ENCODE peak calls at places on chromosomes 11 and 22, in seven cellular contexts. N is prostate gland, I is astrocyte of the spinal cord, T is tibial nerve, G is pancreas, B is fibroblast of pulmonary artery, J is psoas muscle. V is an unnamed sample.

GRCh38 chr11:107018902-107019493 is 722 bp upstream of the GUCY1A2 start:
- DNase-seq in N (peak; percentile 61), I (peak; percentile 84), T (peak; percentile 13), G (peak; percentile 65), B (peak; percentile 80), J (peak; percentile 56), V (peak; percentile 75)

GRCh38 chr11:131668867-131669780 is 298.7 kb downstream of the NTM start:
- DNase-seq in N (no peak), I (peak; percentile 26), T (no peak), G (no peak), B (peak; percentile 44), J (no peak), V (peak; percentile 62)

GRCh38 chr22:44341431-44342346 is 28.9 kb upstream of the SHISAL1 start:
- DNase-seq in N (peak; percentile 26), I (peak; percentile 37), T (no peak), G (no peak), B (peak; percentile 60), J (no peak), V (peak; percentile 71)

GRCh38 chr11:117426297-117426685 is 98.6 kb downstream of the CEP164 start:
- DNase-seq in N (peak; percentile 35), I (peak; percentile 37), T (peak; percentile 42), G (peak; percentile 48), B (peak; percentile 59), J (peak; percentile 79), V (peak; percentile 60)

GRCh38 chr22:43381693-43382092 is 30.1 kb upstream of the MPPED1 start:
- DNase-seq in N (no peak), I (no peak), T (no peak), G (no peak), B (no peak), J (no peak), V (no peak)

GRCh38 chr11:115660072-115660805 is 156.0 kb upstream of the CADM1 start:
- DNase-seq in N (no peak), I (no peak), T (no peak), G (no peak), B (no peak), J (no peak), V (no peak)

GRCh38 chr11:113730887-113731726 is 25.0 kb upstream of the TMPRSS5 start:
- DNase-seq in N (peak; percentile 45), I (peak; percentile 77), T (no peak), G (peak; percentile 25), B (peak; percentile 72), J (no peak), V (peak; percentile 76)

GRCh38 chr11:62542111-62542745 is 4.4 kb downstream of the AHNAK start:
- DNase-seq in N (no peak), I (no peak), T (no peak), G (no peak), B (no peak), J (no peak), V (no peak)

GRCh38 chr11:117663826-117664225 is 133.2 kb downstream of the DSCAML1 start:
- DNase-seq in N (no peak), I (no peak), T (no peak), G (no peak), B (no peak), J (peak; percentile 29), V (no peak)

GRCh38 chr11:37107415-37107814 is 509.4 kb upstream of the RAG2 start:
- DNase-seq in N (no peak), I (no peak), T (no peak), G (no peak), B (no peak), J (no peak), V (no peak)
- TF ChIP-seq CTCF in N (peak; percentile 32), I (no peak), T (no peak), G (no peak), B (peak; percentile 19), J (no peak), V (peak; percentile 10)

GRCh38 chr11:75665126-75665525 is 3.7 kb downstream of the MAP6 start:
- DNase-seq in N (no peak), I (no peak), T (no peak), G (no peak), B (no peak), J (no peak), V (no peak)
- H3K4me3 ChIP-seq in N (no peak overlapping the region), I (no peak overlapping the region), T (no peak overlapping the region), G (no peak overlapping the region), B (no peak overlapping the region), J (no peak overlapping the region), V (no peak overlapping the region)

GRCh38 chr11:13463779-13464290 is 813 bp upstream of the BTBD10 start:
- DNase-seq in N (no peak), I (no peak), T (no peak), G (no peak), B (no peak), J (no peak), V (peak; percentile 11)

GRCh38 chr11:13468750-13469149 is 5.7 kb upstream of the BTBD10 start:
- DNase-seq in N (no peak), I (no peak), T (no peak), G (no peak), B (no peak), J (no peak), V (no peak)

GRCh38 chr11:13462928-13463778 is at the start of gene BTBD10:
- DNase-seq in N (peak; percentile 93), I (peak; percentile 96), T (peak; percentile 89), G (peak; percentile 92), B (peak; percentile 94), J (peak; percentile 96), V (peak; percentile 95)

GRCh38 chr11:13462311-13462927 is 603 bp downstream of the BTBD10 start:
- DNase-seq in N (peak; percentile 69), I (peak; percentile 23), T (peak; percentile 24), G (peak; percentile 48), B (peak; percentile 28), J (peak; percentile 78), V (peak; percentile 13)

GRCh38 chr11:13465909-13466371 is 2.9 kb upstream of the BTBD10 start:
- DNase-seq in N (no peak), I (peak; percentile 52), T (no peak), G (no peak), B (peak; percentile 71), J (no peak), V (peak; percentile 68)
- TF ChIP-seq CTCF in N (peak; percentile 25), I (peak; percentile 63), T (peak; percentile 67), G (no peak), B (peak; percentile 63), J (peak; percentile 62), V (peak; percentile 56)

DNA sequence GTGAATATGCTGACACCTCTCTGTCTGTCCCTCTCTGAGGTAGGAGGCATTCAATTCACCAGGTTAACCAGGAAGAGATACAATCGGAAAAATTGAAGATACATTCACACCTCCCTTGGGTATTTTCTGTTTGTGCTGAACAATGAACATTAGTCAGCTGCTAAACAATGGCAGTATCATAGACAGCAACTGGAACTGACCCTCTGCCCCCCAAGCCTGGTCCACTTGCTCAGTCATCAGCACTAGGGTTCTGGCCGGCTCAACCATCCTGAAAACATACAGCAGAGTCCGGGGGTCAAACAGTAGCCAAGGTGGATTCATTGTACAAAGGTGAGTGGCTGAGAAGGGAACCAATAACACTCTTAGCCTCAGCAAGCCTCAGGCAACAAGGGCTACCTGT is 4.0 kb downstream of the NECTIN1 start:
- DNase-seq in N (no peak), I (no peak), T (no peak), G (no peak), B (no peak), J (no peak), V (no peak)
- H3K4me3 ChIP-seq in N (no peak overlapping the region), I (no peak overlapping the region), T (no peak overlapping the region), G (no peak overlapping the region), B (no peak overlapping the region), J (no peak overlapping the region), V (no peak overlapping the region)

GRCh38 chr22:37253164-37253660 is 9.1 kb upstream of the RAC2 start:
- DNase-seq in N (no peak), I (no peak), T (no peak), G (no peak), B (no peak), J (no peak), V (no peak)
- TF ChIP-seq CTCF in N (no peak), I (peak; percentile 8), T (no peak), G (no peak), B (peak; percentile 36), J (no peak), V (no peak)

GRCh38 chr22:37243402-37244113 is 511 bp downstream of the RAC2 start:
- DNase-seq in N (no peak), I (no peak), T (no peak), G (no peak), B (no peak), J (no peak), V (no peak)
- H3K4me3 ChIP-seq in N (peak overlapping the region; percentile 13), I (peak overlapping the region; percentile 39), T (peak overlapping the region; percentile 33), G (no peak overlapping the region), B (peak overlapping the region; percentile 74), J (peak overlapping the region; percentile 45), V (peak overlapping the region; percentile 58)

GRCh38 chr11:27705873-27706820 is 5.9 kb upstream of the BDNF start:
- DNase-seq in N (no peak), I (no peak), T (no peak), G (no peak), B (peak; percentile 52), J (no peak), V (peak; percentile 47)
- TF ChIP-seq CTCF in N (peak; percentile 35), I (peak; percentile 75), T (peak; percentile 46), G (peak; percentile 30), B (peak; percentile 67), J (peak; percentile 39), V (peak; percentile 74)

GRCh38 chr22:21938071-21938822 is 14.4 kb downstream of the PPM1F start:
- DNase-seq in N (peak; percentile 89), I (peak; percentile 91), T (peak; percentile 87), G (peak; percentile 92), B (peak; percentile 96), J (peak; percentile 98), V (peak; percentile 95)

GRCh38 chr22:21940521-21940920 is 12.1 kb downstream of the PPM1F start:
- DNase-seq in N (no peak), I (no peak), T (no peak), G (no peak), B (no peak), J (no peak), V (no peak)

GRCh38 chr22:21937821-21938070 is 14.9 kb downstream of the PPM1F start:
- DNase-seq in N (no peak), I (no peak), T (no peak), G (no peak), B (no peak), J (no peak), V (no peak)

GRCh38 chr22:21939392-21940319 is 13.0 kb downstream of the PPM1F start:
- DNase-seq in N (no peak), I (no peak), T (no peak), G (no peak), B (no peak), J (no peak), V (no peak)

GRCh38 chr22:21938906-21939305 is 13.7 kb downstream of the PPM1F start:
- DNase-seq in N (no peak), I (no peak), T (no peak), G (no peak), B (no peak), J (no peak), V (no peak)
- H3K4me3 ChIP-seq in N (no peak overlapping the region), I (no peak overlapping the region), T (peak overlapping the region; percentile 64), G (no peak overlapping the region), B (peak overlapping the region; percentile 60), J (peak overlapping the region; percentile 59), V (no peak overlapping the region)

DNA sequence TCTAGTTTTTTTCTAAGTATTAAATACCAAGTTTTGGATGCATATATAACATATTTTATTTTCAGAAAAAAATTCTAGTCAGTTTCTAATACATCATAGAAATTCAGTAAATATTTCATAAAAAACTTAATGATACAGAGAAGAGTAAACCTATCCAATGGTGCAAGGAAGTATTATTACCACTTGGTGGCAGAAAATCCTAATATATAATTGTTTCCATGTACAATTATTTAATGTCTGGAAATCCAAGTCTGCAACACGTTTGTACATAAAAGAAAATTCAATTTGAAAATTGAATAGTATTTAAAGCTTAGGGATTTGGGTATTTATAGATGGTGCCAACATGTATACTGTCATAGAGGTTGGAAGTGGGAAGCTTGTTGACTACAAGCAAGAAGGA is 127.0 kb downstream of the TRPC6 start:
- DNase-seq in N (no peak), I (peak; percentile 45), T (no peak), G (no peak), B (peak; percentile 33), J (no peak), V (peak; percentile 24)
- TF ChIP-seq CTCF in N (peak; percentile 30), I (peak; percentile 16), T (peak; percentile 13), G (no peak), B (peak; percentile 22), J (peak; percentile 26), V (peak; percentile 32)